ENCODE peak calls at places on chromosomes 6 and 20, in four cellular contexts. A, P, Y and R are unnamed samples.

GRCh38 chr6:21263531-21264287 is 329.8 kb upstream of the SOX4 start:
- DNase-seq in A (no peak), Y (no peak), P (peak; percentile 29), R (no peak)

GRCh38 chr20:48338717-48339116 is 489.1 kb downstream of the PREX1 start:
- DNase-seq in A (no peak), Y (no peak), P (no peak), R (no peak)

GRCh38 chr20:41101660-41102059 is 35.7 kb upstream of the PLCG1 start:
- DNase-seq in A (no peak), Y (no peak), P (no peak), R (no peak)

GRCh38 chr6:151661928-151662327 is 145.6 kb upstream of the ESR1 start:
- DNase-seq in A (no peak), P (no peak), Y (no peak), R (no peak)

GRCh38 chr6:99324996-99325395 is 24.5 kb downstream of the FAXC start:
- DNase-seq in Y (no peak), A (no peak), P (no peak), R (no peak)

GRCh38 chr6:108873971-108874370 is 25.7 kb downstream of the ARMC2 start:
- DNase-seq in A (no peak), Y (no peak), P (no peak), R (no peak)

GRCh38 chr6:111558690-111559192 is 46.9 kb downstream of the TRAF3IP2 start:
- DNase-seq in A (no peak), Y (no peak), P (no peak), R (no peak)

GRCh38 chr6:149014631-149015171 is 267.9 kb downstream of the UST start:
- DNase-seq in A (no peak), P (no peak), Y (no peak), R (no peak)

GRCh38 chr6:170189236-170189635 is 101.6 kb downstream of the DLL1 start:
- DNase-seq in P (no peak), Y (no peak), A (no peak), R (no peak)